ENCODE peak calls at places on chromosomes 1 and 21, in six cellular contexts. Z is thyroid gland, G is suprapubic skin, A is uterus, C is breast epithelium, P is testis. B is an unnamed sample.

GRCh38 chr1:237045278-237046016 is 3.5 kb downstream of the RYR2 start:
- DNase-seq in Z (no peak), G (no peak), A (no peak), C (no peak), P (no peak), B (no peak)

GRCh38 chr1:55089683-55090082 is 50.3 kb downstream of the PCSK9 start:
- DNase-seq in Z (no peak), G (no peak), A (no peak), C (no peak), P (no peak), B (no peak)

GRCh38 chr21:16116798-16117197 is 387.0 kb downstream of the USP25 start:
- DNase-seq in Z (no peak), G (no peak), A (no peak), C (no peak), P (no peak), B (no peak)

GRCh38 chr1:8396083-8396911 is 78.4 kb downstream of the SLC45A1 start:
- DNase-seq in Z (no peak), G (no peak), A (no peak), C (no peak), P (no peak), B (no peak)

GRCh38 chr1:1166642-1167415 is 6.9 kb upstream of the TTLL10 start:
- DNase-seq in Z (no peak), G (no peak), A (no peak), C (no peak), P (no peak), B (peak; percentile 54)

GRCh38 chr21:29238967-29239289 is 59.8 kb upstream of the BACH1 start:
- DNase-seq in Z (no peak), G (no peak), A (no peak), C (no peak), P (peak; percentile 16), B (no peak)

GRCh38 chr1:42931911-42932422 is 26.7 kb downstream of the SLC2A1 start:
- DNase-seq in Z (peak; percentile 88), G (peak; percentile 81), A (no peak), C (peak; percentile 71), P (no peak), B (peak; percentile 65)

GRCh38 chr1:235714205-235714897 is 64.8 kb upstream of the GNG4 start:
- DNase-seq in Z (no peak), G (no peak), A (no peak), C (no peak), P (no peak), B (no peak)

GRCh38 chr21:23127973-23128372 is 2129.8 kb downstream of the NCAM2 start:
- DNase-seq in Z (no peak), G (no peak), A (no peak), C (no peak), P (no peak), B (no peak)

GRCh38 chr21:42614811-42615342 is 38.5 kb upstream of the PDE9A start:
- DNase-seq in Z (peak; percentile 18), G (peak; percentile 64), A (peak; percentile 4), C (peak; percentile 74), P (no peak), B (no peak)

GRCh38 chr1:43344267-43344666 is 6.6 kb downstream of the MPL start:
- DNase-seq in Z (no peak), G (peak; percentile 19), A (no peak), C (no peak), P (no peak), B (peak; percentile 40)

GRCh38 chr1:19921310-19921709 is 2.1 kb downstream of the PLA2G2E start:
- DNase-seq in Z (peak; percentile 35), G (no peak), A (no peak), C (no peak), P (peak; percentile 55), B (no peak)

GRCh38 chr1:1782399-1783221 is 4.3 kb upstream of the NADK start:
- DNase-seq in Z (peak; percentile 76), G (peak; percentile 80), A (peak; percentile 48), C (no peak), P (peak; percentile 78), B (peak; percentile 50)

GRCh38 chr1:10078494-10078893 is 45.7 kb downstream of the UBE4B start:
- DNase-seq in Z (no peak), G (no peak), A (peak; percentile 77), C (no peak), P (no peak), B (no peak)

GRCh38 chr1:65469126-65469888 is 48.8 kb downstream of the LEPR start:
- DNase-seq in Z (no peak), G (no peak), A (no peak), C (no peak), P (no peak), B (no peak)
- TF ChIP-seq POLR2A in Z (no peak), G (no peak), A (no peak), C (no peak), P (no peak), B (no peak)

GRCh38 chr1:77540501-77541161 is 141.8 kb downstream of the ZZZ3 start:
- DNase-seq in Z (peak; percentile 14), G (no peak), A (no peak), C (no peak), P (no peak), B (no peak)

GRCh38 chr1:77536813-77537212 is 145.6 kb downstream of the ZZZ3 start:
- DNase-seq in Z (no peak), G (no peak), A (no peak), C (no peak), P (no peak), B (no peak)

GRCh38 chr1:77539510-77540142 is 142.8 kb downstream of the ZZZ3 start:
- DNase-seq in Z (peak; percentile 50), G (no peak), A (no peak), C (no peak), P (no peak), B (peak; percentile 19)

GRCh38 chr1:77541162-77541545 is 141.3 kb downstream of the ZZZ3 start:
- DNase-seq in Z (peak; percentile 4), G (no peak), A (no peak), C (no peak), P (no peak), B (no peak)

DNA sequence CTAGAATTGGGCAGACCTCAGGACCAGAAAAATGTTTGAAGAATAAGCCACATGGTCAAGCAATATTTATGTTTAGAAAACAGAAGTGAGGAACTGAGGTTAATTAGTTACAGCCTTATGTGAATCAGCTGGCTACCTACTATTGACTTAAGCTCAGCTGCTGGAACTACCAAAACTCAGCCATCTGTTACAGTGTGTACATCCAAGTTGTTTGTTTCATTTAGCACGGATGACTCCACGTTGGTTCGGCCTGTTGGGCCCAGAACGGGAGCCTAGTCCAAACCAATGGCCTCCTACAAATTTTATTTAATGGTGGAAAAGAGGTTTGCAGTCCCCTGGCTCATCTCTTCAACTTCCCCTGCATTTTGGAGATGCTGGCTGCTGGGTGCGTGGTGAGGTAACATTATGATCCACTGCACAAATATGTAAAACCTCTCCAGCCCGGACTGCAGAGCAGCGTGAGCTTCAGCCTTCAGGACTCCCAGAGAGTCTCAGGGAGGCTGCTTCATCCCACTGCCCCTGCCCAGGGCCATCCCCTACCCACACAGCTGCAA is 143.4 kb downstream of the ZZZ3 start:
- DNase-seq in Z (peak; percentile 8), G (no peak), A (peak; percentile 52), C (no peak), P (no peak), B (no peak)
- H3K27ac ChIP-seq in Z (peak overlapping the region; percentile 1), G (peak overlapping the region; percentile 48), A (peak overlapping the region; percentile 46), C (peak overlapping the region; percentile 64), P (no peak overlapping the region), B (peak overlapping the region; percentile 68)

GRCh38 chr21:46323710-46324389 is at the start of the genes C21orf58 and PCNT:
- DNase-seq in Z (peak; percentile 98), G (peak; percentile 98), A (peak; percentile 96), C (peak; percentile 98), P (peak; percentile 98), B (peak; percentile 99)
- TF ChIP-seq POLR2A in Z (peak; percentile 5), G (peak; percentile 19), A (no peak), C (no peak), P (no peak), B (peak; percentile 35)

DNA sequence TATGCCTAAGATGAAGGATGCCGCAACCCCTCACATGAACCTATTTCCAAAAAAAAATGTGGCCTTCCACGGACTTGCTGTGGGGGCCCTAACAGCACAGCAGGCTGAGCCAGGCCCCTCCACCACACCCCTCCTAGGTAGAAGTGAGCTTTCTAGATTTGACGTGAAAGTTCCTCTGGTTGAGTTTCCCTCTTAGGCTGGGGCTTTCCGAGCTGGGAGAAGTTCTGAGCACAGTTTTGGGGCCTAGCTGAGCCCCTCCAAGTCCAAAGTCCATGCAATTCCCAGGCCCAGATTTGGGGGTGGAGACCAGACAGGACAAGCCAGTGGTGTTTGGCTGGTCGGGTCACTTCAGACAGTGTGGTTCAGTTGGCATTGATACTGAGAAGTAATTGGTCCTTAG is 13.8 kb upstream of the PHLDA3 start:
- DNase-seq in Z (no peak), G (no peak), A (peak; percentile 25), C (peak; percentile 43), P (no peak), B (no peak)
- H3K27ac ChIP-seq in Z (peak overlapping the region; percentile 16), G (no peak overlapping the region), A (peak overlapping the region; percentile 97), C (peak overlapping the region; percentile 85), P (no peak overlapping the region), B (no peak overlapping the region)

GRCh38 chr1:11790880-11791715 is 14.7 kb downstream of the MTHFR start:
- DNase-seq in Z (peak; percentile 63), G (peak; percentile 96), A (peak; percentile 93), C (peak; percentile 77), P (peak; percentile 90), B (peak; percentile 96)
- TF ChIP-seq POLR2A in Z (peak; percentile 47), G (no peak), A (peak; percentile 80), C (no peak), P (no peak), B (no peak)

GRCh38 chr1:246724725-246725095 is 501 bp downstream of the SCCPDH start:
- DNase-seq in Z (no peak), G (no peak), A (no peak), C (no peak), P (peak; percentile 38), B (no peak)
- H3K27ac ChIP-seq in Z (peak overlapping the region; percentile 77), G (peak overlapping the region; percentile 87), A (peak overlapping the region; percentile 75), C (peak overlapping the region; percentile 85), P (peak overlapping the region; percentile 78), B (peak overlapping the region; percentile 56)

GRCh38 chr1:100511773-100512172 is 26.2 kb upstream of the GPR88 start:
- DNase-seq in Z (no peak), G (no peak), A (no peak), C (no peak), P (no peak), B (no peak)

GRCh38 chr1:100510441-100510840 is 27.5 kb upstream of the GPR88 start:
- DNase-seq in Z (no peak), G (no peak), A (no peak), C (no peak), P (no peak), B (no peak)

GRCh38 chr1:100511058-100511457 is 26.9 kb upstream of the GPR88 start:
- DNase-seq in Z (no peak), G (no peak), A (no peak), C (no peak), P (no peak), B (no peak)

GRCh38 chr1:100516854-100517253 is 21.1 kb upstream of the GPR88 start:
- DNase-seq in Z (no peak), G (no peak), A (no peak), C (no peak), P (no peak), B (no peak)

DNA sequence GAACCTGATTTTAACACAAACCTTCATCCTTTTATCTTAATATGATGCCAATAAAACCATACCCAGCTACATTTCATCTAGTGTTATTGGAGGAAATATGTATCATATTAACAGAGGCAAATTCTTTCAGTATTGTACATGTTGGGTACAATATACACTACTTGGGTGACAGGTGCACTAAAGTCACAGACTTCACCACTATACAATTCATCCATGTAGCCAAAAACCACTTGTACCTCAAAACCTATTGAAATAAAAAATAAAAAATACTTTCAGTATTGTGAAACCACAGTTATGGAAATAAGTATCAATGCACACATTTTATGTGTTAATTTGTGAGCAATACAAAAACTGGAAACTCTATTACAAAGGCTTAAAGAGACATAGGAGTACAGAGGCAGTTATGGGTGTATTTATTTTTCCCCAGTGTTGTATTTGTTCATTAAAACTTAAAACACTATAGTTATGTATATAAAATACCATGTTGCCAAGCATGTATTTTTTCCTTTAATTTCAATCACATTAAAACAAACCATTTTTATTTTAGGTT is 25.1 kb upstream of the GPR88 start:
- DNase-seq in Z (no peak), G (no peak), A (no peak), C (no peak), P (no peak), B (no peak)
- TF ChIP-seq POLR2A in Z (no peak), G (no peak), A (no peak), C (no peak), P (no peak), B (no peak)

B was measured in heart left ventricle.